ENCODE peak calls at places on chromosomes 2 and 18, in six cellular contexts. Y is A549, Q is HepG2, W is upper lobe of left lung, E is GM12878, F is K562. K is an unnamed sample.

GRCh38 chr2:203446071-203446481 is 89.0 kb downstream of the RAPH1 start:
- ATAC-seq in E (no peak), W (no peak), F (peak), Q (peak), Y (no peak), K (no peak)

GRCh38 chr18:42348722-42349121 is 393.7 kb downstream of the PIK3C3 start:
- ATAC-seq in Y (no peak), E (no peak), F (no peak), W (no peak), Q (no peak), K (no peak)

GRCh38 chr2:98378901-98379300 is 32.6 kb downstream of the CNGA3 start:
- ATAC-seq in Y (no peak), W (peak), F (no peak), E (no peak), Q (no peak), K (peak)

GRCh38 chr2:11681722-11682589 is 12.0 kb upstream of the NTSR2 start:
- ATAC-seq in W (peak), Q (peak), F (peak), Y (peak), E (peak), K (no peak)

GRCh38 chr2:207479198-207479785 is 50.5 kb upstream of the CREB1 start:
- ATAC-seq in F (no peak), E (no peak), Y (no peak), W (no peak), Q (no peak), K (no peak)

GRCh38 chr18:75658330-75658729 is 230.8 kb upstream of the SMIM21 start:
- ATAC-seq in W (no peak), Q (no peak), E (no peak), Y (no peak), F (no peak), K (no peak)

GRCh38 chr2:180191352-180192124 is 184.4 kb upstream of the CWC22 start:
- ATAC-seq in F (no peak), Y (no peak), Q (no peak), E (no peak), W (no peak), K (peak)

GRCh38 chr2:239791727-239792648 is 233.2 kb downstream of the NDUFA10 start:
- ATAC-seq in F (no peak), Y (no peak), E (no peak), Q (peak), W (no peak), K (no peak)

GRCh38 chr2:113007250-113007649 is 2.0 kb downstream of the IL36A start:
- ATAC-seq in E (no peak), W (no peak), F (no peak), Q (no peak), Y (no peak), K (no peak)

GRCh38 chr2:38599706-38600105 is 3.0 kb downstream of the HNRNPLL start:
- ATAC-seq in Y (no peak), Q (no peak), E (no peak), F (no peak), W (no peak), K (no peak)

GRCh38 chr2:38600242-38600891 is 2.4 kb downstream of the HNRNPLL start:
- ATAC-seq in Y (no peak), Q (no peak), E (no peak), W (no peak), F (peak), K (no peak)

GRCh38 chr2:38597115-38597514 is 5.6 kb downstream of the HNRNPLL start:
- ATAC-seq in E (no peak), W (no peak), F (no peak), Y (no peak), Q (no peak), K (no peak)

GRCh38 chr2:38598991-38599295 is 3.8 kb downstream of the HNRNPLL start:
- ATAC-seq in Y (no peak), Q (no peak), W (no peak), F (no peak), E (no peak), K (no peak)

DNA sequence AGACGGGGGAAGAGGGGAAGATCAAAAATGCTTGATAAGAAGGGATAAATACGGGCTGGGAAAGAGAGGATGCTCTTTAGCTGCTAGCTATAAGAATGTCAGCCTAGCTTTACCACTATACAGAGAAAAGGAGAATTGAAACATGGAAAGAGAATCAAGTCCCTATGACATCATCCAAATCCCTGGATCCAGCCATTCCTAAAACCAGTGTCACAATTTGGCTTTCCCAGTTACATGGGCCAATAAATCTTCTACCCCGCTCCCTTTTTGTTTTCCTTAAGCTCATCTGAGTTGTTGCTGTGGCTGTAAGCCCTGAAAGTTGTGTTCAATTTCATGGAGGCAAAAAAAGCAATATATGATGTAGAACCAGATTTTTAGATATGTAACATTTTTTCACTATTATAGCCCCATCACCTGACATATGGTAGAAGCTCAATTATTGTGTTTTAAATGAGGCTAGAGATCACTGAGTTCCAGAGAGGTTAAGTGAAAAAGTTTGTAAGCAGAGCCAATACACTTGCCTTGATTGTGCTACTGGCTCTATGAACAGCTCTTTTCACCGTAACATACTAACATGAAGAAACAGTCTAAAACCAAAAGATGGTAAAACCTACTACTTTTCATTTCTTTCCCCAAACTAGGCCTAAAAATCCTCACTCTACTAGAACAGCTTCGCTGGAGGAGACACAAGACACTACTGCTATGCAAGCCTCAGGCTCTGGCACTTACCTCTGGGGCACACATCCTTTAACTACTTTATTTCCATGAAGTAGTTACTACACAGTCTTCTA is 4.3 kb downstream of the HNRNPLL start:
- ATAC-seq in W (no peak), F (no peak), Y (no peak), E (no peak), Q (no peak), K (no peak)
- H3K27ac ChIP-seq in W (peak), F (peak), Y (no peak), E (no peak), Q (peak), K (peak)

GRCh38 chr2:36596397-36596796 is 1.6 kb downstream of the FEZ2 start:
- ATAC-seq in W (no peak), F (no peak), E (no peak), Y (no peak), Q (no peak), K (no peak)

GRCh38 chr2:36594849-36595248 is 3.1 kb downstream of the FEZ2 start:
- ATAC-seq in Q (no peak), E (no peak), W (no peak), Y (no peak), F (no peak), K (no peak)

GRCh38 chr2:36597003-36597531 is 901 bp downstream of the FEZ2 start:
- ATAC-seq in E (no peak), Y (peak), Q (peak), W (no peak), F (peak), K (no peak)

DNA sequence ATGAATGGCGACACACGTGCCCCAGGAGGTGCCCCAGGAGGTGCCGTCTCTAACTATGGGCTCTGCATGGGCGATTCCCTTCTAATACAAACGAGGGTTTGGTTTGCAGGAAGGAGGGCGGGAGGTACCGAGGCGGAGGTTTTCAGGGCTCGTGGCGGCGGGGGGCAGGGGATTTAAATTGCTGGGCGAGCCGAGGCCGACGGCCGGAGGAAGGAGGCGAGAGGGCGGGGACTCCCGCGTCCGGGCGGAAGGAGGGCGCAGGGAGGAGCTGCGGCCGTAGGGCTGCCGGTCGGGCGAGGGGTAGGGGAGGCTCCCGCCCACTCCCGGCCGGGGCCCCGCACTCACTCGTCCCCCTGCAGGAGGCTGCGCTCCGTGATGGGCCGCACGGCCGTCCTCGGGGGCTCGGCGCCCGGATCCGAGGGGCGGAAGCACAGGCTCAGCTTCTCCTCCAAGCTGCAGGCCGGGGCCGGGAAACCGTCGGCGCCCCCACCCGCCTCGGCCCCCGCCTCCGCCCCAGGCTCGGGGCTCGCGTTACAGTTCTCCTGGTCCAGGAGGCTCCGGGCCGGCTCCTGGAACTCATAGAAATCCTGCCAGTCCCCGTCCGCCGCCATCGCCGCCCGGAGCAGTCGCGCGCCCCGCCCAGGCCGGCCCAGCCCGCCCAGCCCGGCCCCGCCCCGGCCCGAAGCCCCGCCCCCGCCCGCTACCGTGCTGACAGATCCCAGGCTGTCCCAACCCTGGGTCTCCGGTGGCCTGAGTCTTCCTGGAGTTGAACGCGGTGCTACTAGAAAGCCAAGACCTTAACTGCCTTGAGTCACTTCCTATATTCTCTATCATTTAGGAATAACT is at the start of gene FEZ2:
- ATAC-seq in E (peak), W (peak), Y (peak), Q (peak), F (peak), K (peak)
- TF ChIP-seq POLR2A in E (peak), W (no peak), Y (peak), Q (peak), F (peak), K (no peak)

DNA sequence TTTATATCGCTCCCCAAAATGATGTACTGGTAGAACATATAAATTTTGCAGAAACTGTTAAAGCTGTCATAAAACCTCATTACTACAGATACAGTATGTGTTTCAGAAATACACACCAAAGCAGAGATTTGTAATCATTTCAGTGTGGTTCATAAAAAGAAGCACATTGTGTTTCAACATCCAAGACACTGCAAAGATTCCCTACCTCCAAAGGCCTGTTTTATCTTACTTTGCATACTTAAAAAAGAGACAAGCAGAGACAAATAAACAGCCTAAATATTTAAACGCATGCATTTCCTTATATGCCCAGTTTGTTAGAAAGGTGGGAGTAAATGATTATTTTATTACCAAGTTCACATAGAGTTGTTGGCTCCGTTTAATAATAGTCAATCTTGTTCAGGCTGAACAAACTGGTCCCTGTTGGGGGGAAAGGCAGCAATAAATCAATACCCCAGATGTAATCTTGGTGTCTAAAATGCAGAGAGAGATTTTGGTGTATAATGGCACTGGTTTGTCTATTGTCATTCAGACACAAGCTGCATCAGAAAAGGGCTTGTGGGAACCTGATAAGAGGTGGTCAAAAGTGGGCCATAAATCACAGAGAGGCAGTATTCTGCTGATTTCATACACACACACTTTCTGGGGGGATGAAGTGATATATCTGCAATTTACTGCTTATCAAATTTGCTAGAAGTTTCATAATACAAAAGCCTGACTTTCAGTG is 321.4 kb upstream of the ETAA1 start:
- ATAC-seq in E (no peak), Q (no peak), F (no peak), Y (no peak), W (no peak), K (no peak)
- TF ChIP-seq EP300 in E (no peak), Q (no peak), F (no peak), Y (no peak), W (no peak), K (no peak)

GRCh38 chr18:44911773-44912172 is 231.1 kb downstream of the SETBP1 start:
- ATAC-seq in Y (no peak), F (no peak), Q (no peak), E (peak), W (no peak), K (no peak)
- H3K27ac ChIP-seq in Y (no peak), F (no peak), Q (no peak), E (peak), W (no peak), K (no peak)